ENCODE peak calls at places on chromosomes 11 and 22, in nine cellular contexts. C is neuronal stem cell, T is Peyer's patch, P is left lung, X is tibial artery, D is uterus, O is MM.1S, Z is neural progenitor cell, E is heart left ventricle. F is an unnamed sample.

GRCh38 chr11:45985212-45985611 is 62.8 kb downstream of the LARGE2 start:
- DNase-seq in C (no peak), D (no peak), T (no peak), O (no peak), E (no peak), X (no peak), Z (no peak), P (no peak), F (no peak)

GRCh38 chr11:77284476-77285468 is 16.7 kb downstream of the GDPD4 start:
- DNase-seq in X (no peak), P (no peak), D (no peak), C (no peak), O (no peak), E (no peak), Z (no peak), T (no peak), F (no peak)

GRCh38 chr11:73205666-73206343 is 12.3 kb upstream of the P2RY2 start:
- DNase-seq in T (peak; percentile 48), P (no peak), D (no peak), C (no peak), X (no peak), E (no peak), O (no peak), Z (no peak), F (no peak)

GRCh38 chr11:3826721-3827120 is 14.0 kb downstream of the RHOG start:
- DNase-seq in O (no peak), Z (peak; percentile 27), T (no peak), C (no peak), X (no peak), E (no peak), D (no peak), P (no peak), F (no peak)

GRCh38 chr11:28384418-28384817 is 276.2 kb downstream of the METTL15 start:
- DNase-seq in E (no peak), D (no peak), T (no peak), O (no peak), Z (no peak), C (no peak), P (no peak), X (no peak), F (no peak)

GRCh38 chr11:17987826-17988225 is 25.0 kb downstream of the SERGEF start:
- DNase-seq in X (no peak), C (no peak), D (no peak), O (no peak), Z (no peak), E (no peak), T (no peak), P (no peak), F (no peak)

GRCh38 chr11:67563354-67564114 is 20.1 kb upstream of the GSTP1 start:
- DNase-seq in O (no peak), E (peak; percentile 75), X (no peak), C (no peak), P (no peak), Z (no peak), T (peak; percentile 88), D (peak; percentile 81), F (no peak)

GRCh38 chr11:61429346-61429690 is 457 bp downstream of the CPSF7 start:
- DNase-seq in P (no peak), Z (peak; percentile 93), O (peak; percentile 75), T (peak; percentile 83), C (peak; percentile 73), E (peak; percentile 73), X (no peak), D (peak; percentile 58), F (peak; percentile 82)

GRCh38 chr22:22369962-22370265 is 125.3 kb downstream of the VPREB1 start:
- DNase-seq in P (no peak), C (no peak), X (no peak), O (no peak), Z (no peak), D (no peak), T (peak; percentile 54), E (no peak), F (no peak)

GRCh38 chr11:130827697-130828377 is 88.4 kb downstream of the SNX19 start:
- DNase-seq in P (no peak), X (peak; percentile 90), T (peak; percentile 56), Z (peak; percentile 77), O (peak; percentile 84), E (peak; percentile 72), C (peak; percentile 40), D (peak; percentile 34), F (no peak)

GRCh38 chr11:19697721-19698121 is 14.9 kb upstream of the NAV2 start:
- DNase-seq in C (no peak), Z (peak; percentile 38), E (no peak), T (no peak), P (no peak), O (no peak), X (no peak), D (no peak), F (no peak)

GRCh38 chr11:48073031-48073861 is 92.9 kb downstream of the PTPRJ start:
- DNase-seq in C (no peak), Z (no peak), P (no peak), T (peak; percentile 9), D (no peak), E (no peak), O (no peak), X (no peak), F (no peak)

GRCh38 chr11:17496406-17496805 is 19.8 kb upstream of the ABCC8 start:
- DNase-seq in P (no peak), T (no peak), E (no peak), Z (no peak), O (no peak), C (no peak), D (no peak), X (no peak), F (no peak)

GRCh38 chr22:17845340-17845739 is 71.1 kb upstream of the BID start:
- DNase-seq in C (no peak), X (no peak), P (peak; percentile 2), T (no peak), E (no peak), O (no peak), Z (no peak), D (no peak), F (no peak)

GRCh38 chr22:39938509-39938908 is 21.7 kb upstream of the TMA7B start:
- DNase-seq in E (no peak), D (no peak), Z (no peak), X (no peak), O (no peak), T (no peak), P (no peak), C (no peak), F (no peak)

GRCh38 chr22:44131989-44132685 is 48.6 kb upstream of the PARVG start:
- DNase-seq in C (no peak), X (no peak), D (no peak), O (no peak), P (no peak), T (no peak), E (no peak), Z (no peak), F (no peak)

GRCh38 chr11:70112017-70112434 is 33.9 kb downstream of the ANO1 start:
- DNase-seq in C (no peak), E (peak; percentile 56), D (no peak), Z (no peak), T (no peak), X (no peak), O (no peak), P (peak; percentile 39), F (no peak)

GRCh38 chr22:24726848-24727217 is 47.7 kb downstream of the PIWIL3 start:
- DNase-seq in P (no peak), X (no peak), D (no peak), Z (no peak), E (no peak), O (no peak), T (no peak), C (no peak), F (no peak)

GRCh38 chr22:22750335-22751042 is 106.1 kb downstream of the GGTLC2 start:
- DNase-seq in X (peak; percentile 64), P (no peak), E (no peak), Z (no peak), O (no peak), T (no peak), C (no peak), D (no peak), F (no peak)

GRCh38 chr11:64206457-64207246 is at the start of gene FERMT3:
- DNase-seq in X (no peak), Z (no peak), O (peak; percentile 46), T (peak; percentile 95), E (peak; percentile 74), P (peak; percentile 94), C (no peak), D (no peak), F (peak; percentile 73)

GRCh38 chr22:23240639-23241389 is 60.5 kb downstream of the BCR start:
- DNase-seq in P (no peak), D (no peak), X (no peak), O (no peak), Z (peak; percentile 50), E (no peak), T (no peak), C (no peak), F (no peak)

GRCh38 chr22:38442967-38443674 is 11.9 kb downstream of the KCNJ4 start:
- DNase-seq in E (peak; percentile 73), Z (no peak), C (no peak), X (no peak), O (no peak), P (no peak), T (no peak), D (no peak), F (no peak)

DNA sequence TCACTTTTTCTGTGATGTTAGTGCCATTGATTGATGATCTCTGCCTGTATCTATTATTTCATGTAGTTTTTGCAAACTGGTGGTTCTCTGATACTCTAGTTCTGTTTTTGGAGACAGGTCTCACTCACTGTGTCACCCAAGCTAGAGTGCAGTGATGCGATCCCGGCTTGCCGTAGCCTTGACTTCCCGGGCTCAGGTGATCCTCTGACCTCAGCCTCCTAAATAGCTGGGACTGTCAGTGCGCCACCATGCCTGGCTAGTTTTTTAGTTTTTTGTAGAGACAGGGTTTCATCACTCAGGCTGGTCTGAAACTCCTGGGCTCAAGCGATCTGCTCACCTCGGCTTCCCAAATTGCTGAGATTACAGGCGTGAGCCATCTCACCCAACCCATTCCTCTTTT is 16.4 kb downstream of the TEAD1 start:
- DNase-seq in P (no peak), E (no peak), X (no peak), D (no peak), C (no peak), T (no peak), Z (no peak), O (no peak), F (no peak)
- H3K27ac ChIP-seq in P (no peak overlapping the region), E (peak overlapping the region; percentile 43), X (no peak overlapping the region), D (peak overlapping the region; percentile 88), C (no peak overlapping the region), T (no peak overlapping the region), Z (no peak overlapping the region), O (no peak overlapping the region), F (no peak overlapping the region)

GRCh38 chr11:44729718-44730117 is 3.0 kb downstream of the TSPAN18 start:
- DNase-seq in T (no peak), P (no peak), D (no peak), C (no peak), Z (no peak), E (no peak), O (no peak), X (no peak), F (no peak)
- H3K4me1 ChIP-seq in T (peaks cover 20% of the 10 kb centered on the region), P (no peaks in the 10 kb centered on the region), D (peaks cover 3% of the 10 kb centered on the region), C (peaks cover 41% of the 10 kb centered on the region), Z (peaks cover 70% of the 10 kb centered on the region), E (peaks cover 80% of the 10 kb centered on the region), O (no peaks in the 10 kb centered on the region), X (no peaks in the 10 kb centered on the region), F (peaks cover 42% of the 10 kb centered on the region)

GRCh38 chr11:14093065-14093464 is 130.5 kb downstream of the SPON1 start:
- DNase-seq in X (no peak), O (no peak), T (no peak), P (no peak), Z (no peak), E (no peak), D (no peak), C (no peak), F (no peak)
- H3K27ac ChIP-seq in X (no peak overlapping the region), O (no peak overlapping the region), T (no peak overlapping the region), P (no peak overlapping the region), Z (no peak overlapping the region), E (no peak overlapping the region), D (no peak overlapping the region), C (no peak overlapping the region), F (no peak overlapping the region)

GRCh38 chr11:116871248-116871647 is 33.8 kb upstream of the APOA1 start:
- DNase-seq in T (no peak), O (no peak), P (no peak), Z (no peak), X (no peak), E (peak; percentile 38), D (no peak), C (no peak), F (no peak)
- H3K4me1 ChIP-seq in T (no peaks in the 10 kb centered on the region), O (no peaks in the 10 kb centered on the region), P (no peaks in the 10 kb centered on the region), Z (no peaks in the 10 kb centered on the region), X (no peaks in the 10 kb centered on the region), E (peaks cover 71% of the 10 kb centered on the region), D (no peaks in the 10 kb centered on the region), C (no peaks in the 10 kb centered on the region), F (no peaks in the 10 kb centered on the region)